ENCODE peak calls at places on chromosomes 2 and 18, in eight cellular contexts. G is SHP77; N is Caki2; O is activated T-cell treated with anti-CD3 and anti-CD28 coated beads, Interleukin-2, amount 50 U/mL, for 72 hours; U is uterus; B is fibroblast of mammary gland; Z is H7; E is sigmoid colon. V is an unnamed sample.

GRCh38 chr18:32358529-32358928 is 112.2 kb downstream of the GAREM1 start:
- DNase-seq in O (no peak), Z (no peak), E (no peak), N (no peak), B (no peak), U (no peak), G (no peak), V (no peak)

GRCh38 chr18:12765127-12765526 is 62.3 kb downstream of the PSMG2 start:
- DNase-seq in U (no peak), O (no peak), B (no peak), G (no peak), Z (peak; percentile 66), E (no peak), N (no peak), V (no peak)

GRCh38 chr2:226114436-226114835 is 685.2 kb downstream of the IRS1 start:
- DNase-seq in Z (no peak), E (no peak), O (no peak), B (peak; percentile 65), U (no peak), N (no peak), G (no peak), V (peak; percentile 59)

GRCh38 chr2:236287656-236288055 is 23.4 kb upstream of the ASB18 start:
- DNase-seq in O (no peak), B (no peak), E (no peak), U (no peak), Z (no peak), N (no peak), G (no peak), V (no peak)

GRCh38 chr18:55794288-55795052 is 206.5 kb upstream of the TCF4 start:
- DNase-seq in O (no peak), U (no peak), E (no peak), N (no peak), Z (no peak), B (peak; percentile 37), G (no peak), V (no peak)

GRCh38 chr18:57542126-57542525 is 44.4 kb downstream of the FECH start:
- DNase-seq in U (no peak), O (no peak), E (no peak), Z (no peak), B (peak; percentile 88), G (no peak), N (no peak), V (peak; percentile 25)

GRCh38 chr2:179771791-179772190 is 89.6 kb downstream of the ZNF385B start:
- DNase-seq in Z (no peak), O (no peak), B (no peak), E (no peak), N (no peak), U (no peak), G (no peak), V (no peak)

GRCh38 chr2:240412975-240413812 is 22.3 kb upstream of the GPC1 start:
- DNase-seq in E (peak; percentile 56), O (no peak), N (no peak), U (peak; percentile 9), G (no peak), Z (no peak), B (no peak), V (no peak)

GRCh38 chr2:98911376-98912154 is 24.5 kb downstream of the CRACDL start:
- DNase-seq in G (no peak), N (no peak), Z (no peak), U (no peak), B (peak; percentile 66), E (peak; percentile 60), O (peak; percentile 46), V (peak; percentile 62)

GRCh38 chr2:199757466-199757865 is 93.5 kb downstream of the FTCDNL1 start:
- DNase-seq in U (peak; percentile 19), O (no peak), G (peak; percentile 64), E (peak; percentile 80), Z (no peak), B (peak; percentile 18), N (no peak), V (peak; percentile 22)

GRCh38 chr2:45748239-45748638 is 96.8 kb downstream of the PRKCE start:
- DNase-seq in N (no peak), B (peak; percentile 99), E (no peak), O (no peak), G (no peak), U (no peak), Z (no peak), V (no peak)

GRCh38 chr2:60780741-60781140 is 24.7 kb downstream of the PAPOLG start:
- DNase-seq in Z (no peak), U (no peak), E (no peak), G (no peak), O (no peak), B (peak; percentile 2), N (no peak), V (no peak)

GRCh38 chr18:63342206-63342605 is 22.6 kb upstream of the BCL2 start:
- DNase-seq in B (peak; percentile 45), O (peak; percentile 19), G (no peak), U (no peak), N (no peak), Z (peak; percentile 72), E (no peak), V (peak; percentile 36)

GRCh38 chr2:234495076-234495800 is 1.6 kb downstream of the ARL4C start:
- DNase-seq in Z (peak; percentile 78), O (no peak), E (peak; percentile 62), N (no peak), U (no peak), G (no peak), B (peak; percentile 47), V (peak; percentile 17)

GRCh38 chr2:157857881-157858280 is 18.2 kb downstream of the ACVR1 start:
- DNase-seq in G (no peak), O (no peak), N (peak; percentile 80), B (peak; percentile 93), E (no peak), Z (no peak), U (no peak), V (peak; percentile 89)

GRCh38 chr2:190855245-190855644 is 25.4 kb upstream of the GLS start:
- DNase-seq in E (no peak), B (no peak), Z (no peak), O (no peak), U (no peak), G (no peak), N (no peak), V (no peak)

GRCh38 chr18:76339246-76339620 is 155.8 kb downstream of the ZNF516 start:
- DNase-seq in B (no peak), U (no peak), G (no peak), E (no peak), O (no peak), Z (no peak), N (no peak), V (no peak)

GRCh38 chr18:55582325-55582724 is 5.7 kb downstream of the TCF4 start:
- DNase-seq in B (no peak), O (no peak), E (no peak), N (no peak), U (no peak), G (peak; percentile 46), Z (peak; percentile 54), V (no peak)

GRCh38 chr2:199228887-199229819 is 228.6 kb downstream of the SATB2 start:
- DNase-seq in G (no peak), N (peak; percentile 81), B (peak; percentile 97), O (peak; percentile 59), Z (no peak), U (no peak), E (no peak), V (peak; percentile 97)

GRCh38 chr18:80029690-80030089 is 4.5 kb upstream of the RBFA start:
- DNase-seq in G (no peak), B (no peak), U (no peak), E (no peak), Z (no peak), N (no peak), O (no peak), V (no peak)

GRCh38 chr2:47651296-47651695 is 131.6 kb upstream of the MSH6 start:
- DNase-seq in B (no peak), O (no peak), N (no peak), E (no peak), Z (no peak), U (no peak), G (peak; percentile 58), V (no peak)

GRCh38 chr2:227267406-227268115 is 57.5 kb upstream of the MFF start:
- DNase-seq in O (no peak), B (no peak), G (no peak), U (no peak), E (no peak), N (no peak), Z (no peak), V (peak; percentile 43)

GRCh38 chr2:170817999-170818293 is 1.3 kb downstream of the GAD1 start:
- DNase-seq in E (no peak), N (no peak), U (no peak), O (peak; percentile 26), G (no peak), B (no peak), Z (peak; percentile 77), V (no peak)

GRCh38 chr18:80096032-80096565 is 13.0 kb upstream of the ADNP2 start:
- DNase-seq in U (no peak), Z (no peak), B (no peak), E (no peak), N (no peak), O (no peak), G (no peak), V (no peak)

GRCh38 chr2:65662654-65663432 is 230.4 kb upstream of the SPRED2 start:
- DNase-seq in G (no peak), Z (no peak), B (peak; percentile 97), N (no peak), U (peak; percentile 34), E (no peak), O (no peak), V (peak; percentile 43)

GRCh38 chr2:180040146-180040925 is 33.2 kb upstream of the CWC22 start:
- DNase-seq in Z (no peak), B (peak; percentile 99), E (no peak), G (no peak), O (no peak), U (no peak), N (peak; percentile 5), V (peak; percentile 93)

GRCh38 chr2:63735263-63735662 is 106.4 kb upstream of the UGP2 start:
- DNase-seq in O (no peak), U (no peak), E (no peak), Z (no peak), B (peak; percentile 76), G (no peak), N (no peak), V (no peak)

GRCh38 chr2:40625849-40626248 is 174.0 kb upstream of the SLC8A1 start:
- DNase-seq in B (peak; percentile 91), G (no peak), U (no peak), N (peak; percentile 61), Z (no peak), E (no peak), O (no peak), V (peak; percentile 78)

V was measured in LHCN-M2.